ENCODE peak calls at places on chromosomes 5 and 9, in five cellular contexts. B is upper lobe of right lung; I is spleen; V is colonic mucosa; M is naive thymus-derived CD4-positive, alpha-beta T cell. R is an unnamed sample.

GRCh38 chr9:76873056-76873792 is 32.7 kb downstream of the PRUNE2 start:
- DNase-seq in M (no peak), I (no peak), V (no peak), B (no peak), R (no peak)

GRCh38 chr5:93421498-93421897 is 159.5 kb downstream of the NR2F1-AS1 start:
- DNase-seq in B (no peak), I (no peak), V (no peak), M (no peak), R (no peak)

GRCh38 chr5:39148983-39149534 is 70.3 kb downstream of the FYB1 start:
- DNase-seq in I (no peak), B (no peak), M (no peak), V (no peak), R (no peak)

GRCh38 chr9:6901179-6901578 is 143.4 kb downstream of the KDM4C start:
- DNase-seq in V (no peak), M (no peak), B (no peak), I (no peak), R (no peak)

GRCh38 chr5:75331-76320 is 16.3 kb upstream of the PLEKHG4B start:
- DNase-seq in V (no peak), B (no peak), I (no peak), M (no peak), R (no peak)

GRCh38 chr5:124478139-124478737 is 268.2 kb downstream of the ZNF608 start:
- DNase-seq in M (no peak), B (no peak), I (no peak), V (no peak), R (no peak)

GRCh38 chr5:69042915-69043795 is 50.7 kb upstream of the SLC30A5 start:
- DNase-seq in V (peak; percentile 84), I (peak; percentile 76), B (no peak), M (peak; percentile 80), R (peak; percentile 1)

GRCh38 chr9:124006448-124007156 is 5.0 kb upstream of the LHX2 start:
- DNase-seq in V (no peak), M (no peak), B (no peak), I (no peak), R (no peak)

GRCh38 chr5:95808686-95809413 is 13.7 kb downstream of the GLRX start:
- DNase-seq in B (no peak), V (peak; percentile 75), I (peak; percentile 94), M (peak; percentile 92), R (peak; percentile 19)

GRCh38 chr5:83551826-83552225 is 80.3 kb downstream of the VCAN start:
- DNase-seq in V (no peak), M (no peak), B (no peak), I (no peak), R (no peak)

GRCh38 chr5:14946813-14947640 is 75.4 kb upstream of the ANKH start:
- DNase-seq in I (no peak), B (no peak), M (peak; percentile 34), V (peak; percentile 55), R (no peak)

GRCh38 chr5:1035421-1036405 is 27.1 kb downstream of the NKD2 start:
- DNase-seq in B (no peak), M (no peak), I (no peak), V (no peak), R (no peak)

GRCh38 chr9:12859704-12860251 is 85.0 kb downstream of the LURAP1L start:
- DNase-seq in I (no peak), B (no peak), M (no peak), V (peak; percentile 60), R (no peak)

GRCh38 chr5:169742773-169743296 is 105.8 kb downstream of the DOCK2 start:
- DNase-seq in I (no peak), V (no peak), M (no peak), B (no peak), R (no peak)

GRCh38 chr5:141489841-141490240 is 960 bp downstream of the PCDHGC5 start:
- DNase-seq in M (no peak), B (no peak), I (no peak), V (no peak), R (no peak)

GRCh38 chr5:169941542-169941941 is 38.8 kb downstream of the INSYN2B start:
- DNase-seq in M (no peak), I (no peak), V (no peak), B (no peak), R (no peak)

GRCh38 chr5:123125172-123125508 is 36.1 kb downstream of the PRDM6 start:
- DNase-seq in V (no peak), M (no peak), I (no peak), B (no peak), R (no peak)

GRCh38 chr5:27252911-27253310 is 214.5 kb upstream of the CDH9 start:
- DNase-seq in I (no peak), M (no peak), B (no peak), V (no peak), R (no peak)

GRCh38 chr5:998276-998974 is 10.2 kb upstream of the NKD2 start:
- DNase-seq in M (no peak), B (peak; percentile 58), I (no peak), V (no peak), R (no peak)

GRCh38 chr5:169393907-169394306 is 93.0 kb upstream of the SLIT3 start:
- DNase-seq in B (no peak), M (no peak), I (no peak), V (no peak), R (no peak)

GRCh38 chr5:135233477-135233876 is 165.6 kb downstream of the MACROH2A1 start:
- DNase-seq in M (no peak), B (peak; percentile 48), I (peak; percentile 58), V (no peak), R (no peak)

GRCh38 chr5:135234242-135235000 is 164.6 kb downstream of the MACROH2A1 start:
- DNase-seq in V (no peak), B (peak; percentile 36), I (peak; percentile 25), M (no peak), R (no peak)

GRCh38 chr5:135231289-135231688 is 167.7 kb downstream of the MACROH2A1 start:
- DNase-seq in M (no peak), B (peak; percentile 68), I (no peak), V (no peak), R (no peak)

GRCh38 chr5:135235002-135235401 is 164.0 kb downstream of the MACROH2A1 start:
- DNase-seq in V (no peak), I (peak; percentile 19), M (no peak), B (no peak), R (no peak)

GRCh38 chr5:135232958-135233357 is 166.1 kb downstream of the MACROH2A1 start:
- DNase-seq in V (no peak), B (peak; percentile 65), M (no peak), I (peak; percentile 54), R (no peak)
- H3K4me1 ChIP-seq in V (no peaks in the 10 kb centered on the region), B (peaks cover 10% of the 10 kb centered on the region), M (no peaks in the 10 kb centered on the region), I (peaks cover 11% of the 10 kb centered on the region), R (peaks cover 71% of the 10 kb centered on the region)

GRCh38 chr5:81754621-81755020 is 3.7 kb upstream of the SSBP2 start:
- DNase-seq in V (no peak), M (no peak), I (no peak), B (no peak), R (no peak)
- H3K4me1 ChIP-seq in V (no peaks in the 10 kb centered on the region), M (peaks cover 3% of the 10 kb centered on the region), I (peaks cover 17% of the 10 kb centered on the region), B (peaks cover 23% of the 10 kb centered on the region), R (peaks cover 28% of the 10 kb centered on the region)

GRCh38 chr9:97518166-97518908 is 16.9 kb downstream of the TMOD1 start:
- DNase-seq in V (no peak), B (no peak), M (no peak), I (no peak), R (no peak)
- H3K4me1 ChIP-seq in V (peaks cover 3% of the 10 kb centered on the region), B (peaks cover 31% of the 10 kb centered on the region), M (no peaks in the 10 kb centered on the region), I (peaks cover 9% of the 10 kb centered on the region), R (no peaks in the 10 kb centered on the region)

GRCh38 chr9:136343121-136343883 is 16.0 kb downstream of the GPSM1 start:
- DNase-seq in B (no peak), I (peak; percentile 87), M (no peak), V (no peak), R (no peak)
- H3K4me1 ChIP-seq in B (peaks cover 24% of the 10 kb centered on the region), I (peaks cover 75% of the 10 kb centered on the region), M (no peaks in the 10 kb centered on the region), V (no peaks in the 10 kb centered on the region), R (peaks cover 25% of the 10 kb centered on the region)

GRCh38 chr9:112868461-112868860 is 22.2 kb downstream of the SLC46A2 start:
- DNase-seq in M (no peak), B (no peak), I (no peak), V (no peak), R (no peak)
- H3K4me1 ChIP-seq in M (no peaks in the 10 kb centered on the region), B (peaks cover 27% of the 10 kb centered on the region), I (peaks cover 38% of the 10 kb centered on the region), V (no peaks in the 10 kb centered on the region), R (peaks cover 7% of the 10 kb centered on the region)

GRCh38 chr5:59412428-59412827 is 481.1 kb downstream of the PDE4D start:
- DNase-seq in M (no peak), B (no peak), V (no peak), I (no peak), R (no peak)
- H3K4me1 ChIP-seq in M (no peaks in the 10 kb centered on the region), B (no peaks in the 10 kb centered on the region), V (no peaks in the 10 kb centered on the region), I (no peaks in the 10 kb centered on the region), R (no peaks in the 10 kb centered on the region)

DNA sequence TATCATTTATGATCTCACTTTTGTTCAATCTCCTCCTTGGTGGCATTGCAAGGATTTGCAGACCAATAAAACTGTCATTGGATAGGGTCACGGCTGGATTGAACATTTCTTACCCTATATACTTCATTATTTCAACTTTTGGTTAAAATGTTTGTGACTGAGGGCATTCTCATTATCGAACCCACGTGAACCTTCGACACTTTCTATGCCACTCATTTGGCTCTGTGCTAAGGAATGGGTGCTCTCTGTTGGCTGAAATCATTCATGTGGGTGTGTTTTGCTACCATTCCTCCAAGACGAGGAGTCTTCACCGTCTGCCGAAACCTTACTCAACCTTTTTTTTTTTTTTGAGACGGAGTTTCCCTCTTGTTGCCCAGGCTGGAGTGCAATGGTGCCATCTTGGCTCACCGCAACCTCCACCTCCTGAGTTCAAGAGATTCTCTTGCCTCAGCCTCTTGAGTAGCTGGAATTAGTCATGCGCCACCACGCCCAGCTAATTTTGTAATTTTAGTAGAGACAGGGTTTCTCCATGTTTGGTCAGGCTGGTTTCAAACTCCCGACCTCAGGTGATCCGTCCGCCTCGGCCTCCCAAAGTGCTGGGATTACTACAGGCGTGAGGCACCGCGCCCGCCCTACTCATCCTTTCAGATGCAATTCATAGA is 62.5 kb downstream of the CSNK1A1 start:
- DNase-seq in I (no peak), B (no peak), V (no peak), M (no peak), R (no peak)
- H3K4me1 ChIP-seq in I (no peaks in the 10 kb centered on the region), B (peaks cover 35% of the 10 kb centered on the region), V (peaks cover 12% of the 10 kb centered on the region), M (no peaks in the 10 kb centered on the region), R (peaks cover 96% of the 10 kb centered on the region)